ENCODE peak calls at places on chromosomes 2 and 18, in nine cellular contexts. X is activated effector memory CD4-positive, alpha-beta T cell treated with Interleukin-2 at 50 U/mL for 16 hours; T is T-helper 9 cell; O is HT1080; H is NCI-H446; J is osteoblast; R is neural crest cell; Y is naive B cell; I is GM12891. F is an unnamed sample.

GRCh38 chr2:133456971-133457370 is 111.3 kb downstream of the NCKAP5 start:
- DNase-seq in X (no peak), T (no peak), O (no peak), H (no peak), J (no peak), R (no peak), Y (no peak), I (no peak), F (no peak)

GRCh38 chr2:11030909-11031308 is 119.2 kb downstream of the KCNF1 start:
- DNase-seq in X (no peak), T (no peak), O (no peak), H (no peak), J (no peak), R (no peak), Y (no peak), I (no peak), F (no peak)

GRCh38 chr2:211067029-211067428 is 510.6 kb downstream of the CPS1 start:
- DNase-seq in X (no peak), T (no peak), O (no peak), H (no peak), J (no peak), R (no peak), Y (no peak), I (no peak), F (no peak)

GRCh38 chr2:31243053-31243452 is 9.1 kb downstream of the EHD3 start:
- DNase-seq in X (no peak), T (no peak), O (no peak), H (no peak), J (no peak), R (no peak), Y (no peak), I (no peak), F (no peak)

GRCh38 chr18:66749030-66749429 is 145.1 kb upstream of the CDH19 start:
- DNase-seq in X (no peak), T (no peak), O (peak; percentile 21), H (peak; percentile 14), J (peak; percentile 17), R (no peak), Y (no peak), I (no peak), F (no peak)

GRCh38 chr2:229179598-229179997 is 91.5 kb downstream of the PID1 start:
- DNase-seq in X (no peak), T (no peak), O (no peak), H (no peak), J (no peak), R (no peak), Y (no peak), I (no peak), F (no peak)

GRCh38 chr2:207239754-207240494 is 74.2 kb upstream of the KLF7 start:
- DNase-seq in X (no peak), T (no peak), O (peak; percentile 57), H (no peak), J (peak; percentile 67), R (no peak), Y (no peak), I (no peak), F (no peak)

GRCh38 chr2:178865537-178865936 is 58.3 kb upstream of the TTN start:
- DNase-seq in X (no peak), T (no peak), O (no peak), H (peak; percentile 48), J (no peak), R (no peak), Y (no peak), I (no peak), F (no peak)

GRCh38 chr2:233371608-233372007 is 17.3 kb downstream of the DGKD start:
- DNase-seq in X (no peak), T (no peak), O (no peak), H (no peak), J (no peak), R (no peak), Y (no peak), I (no peak), F (no peak)

GRCh38 chr2:220478305-220479058 is 851.1 kb downstream of the SLC4A3 start:
- DNase-seq in X (no peak), T (no peak), O (no peak), H (no peak), J (no peak), R (no peak), Y (no peak), I (no peak), F (no peak)

GRCh38 chr18:62863629-62864028 is 148.3 kb downstream of the PHLPP1 start:
- DNase-seq in X (no peak), T (no peak), O (peak; percentile 96), H (no peak), J (no peak), R (no peak), Y (no peak), I (no peak), F (no peak)